ENCODE peak calls at places on chromosome X, in six cellular contexts. V is activated CD4-positive, alpha-beta T cell treated with anti-CD3 and anti-CD28 coated beads, Interleukin-2, amount 50 U/mL, for 1 hour; I is lower lobe of right lung; R is H9; L is left cardiac atrium; T is ovary. C is an unnamed sample.

GRCh38 chrX:130741151-130741550 is 161.9 kb downstream of the ENOX2 start:
- DNase-seq in V (no peak), I (no peak), R (no peak), L (no peak), T (no peak), C (no peak)

GRCh38 chrX:118595501-118596042 is 100.0 kb downstream of the DOCK11 start:
- DNase-seq in V (no peak), I (no peak), R (no peak), L (no peak), T (no peak), C (no peak)

GRCh38 chrX:45806410-45807121 is 605.9 kb upstream of the DIPK2B start:
- DNase-seq in V (peak; percentile 16), I (no peak), R (no peak), L (no peak), T (no peak), C (peak; percentile 83)

GRCh38 chrX:70033348-70033747 is 16.4 kb downstream of the AWAT2 start:
- DNase-seq in V (peak; percentile 11), I (no peak), R (peak; percentile 73), L (no peak), T (no peak), C (no peak)

GRCh38 chrX:18873189-18873791 is 110.6 kb downstream of the PHKA2 start:
- DNase-seq in V (no peak), I (no peak), R (no peak), L (peak; percentile 58), T (no peak), C (no peak)

GRCh38 chrX:24149346-24150050 is at the start of gene ZFX:
- DNase-seq in V (peak; percentile 49), I (peak; percentile 79), R (peak; percentile 58), L (peak; percentile 77), T (peak; percentile 71), C (peak; percentile 80)

GRCh38 chrX:124504106-124504983 is 158.0 kb downstream of the SH2D1A start:
- DNase-seq in V (no peak), I (no peak), R (no peak), L (no peak), T (no peak), C (peak; percentile 25)

GRCh38 chrX:140918398-140919043 is 83.9 kb upstream of the SPANXB1 start:
- DNase-seq in V (no peak), I (no peak), R (peak; percentile 71), L (no peak), T (no peak), C (peak; percentile 78)

GRCh38 chrX:110341189-110342035 is 17.2 kb upstream of the RTL9 start:
- DNase-seq in V (no peak), I (no peak), R (no peak), L (no peak), T (no peak), C (no peak)

GRCh38 chrX:34365482-34365881 is 233.4 kb upstream of the FAM47A start:
- DNase-seq in V (no peak), I (no peak), R (no peak), L (no peak), T (no peak), C (no peak)

GRCh38 chrX:154809939-154810665 is 4.8 kb upstream of the MPP1 start:
- DNase-seq in V (no peak), I (no peak), R (no peak), L (no peak), T (no peak), C (no peak)

GRCh38 chrX:153868576-153869472 is 17.1 kb downstream of the L1CAM start:
- DNase-seq in V (no peak), I (no peak), R (no peak), L (no peak), T (no peak), C (no peak)

GRCh38 chrX:136910565-136911040 is 30.1 kb upstream of the RBMX start:
- DNase-seq in V (no peak), I (no peak), R (no peak), L (no peak), T (no peak), C (no peak)

GRCh38 chrX:109619816-109620215 is 5.2 kb downstream of the KCNE5 start:
- DNase-seq in V (no peak), I (no peak), R (no peak), L (no peak), T (no peak), C (no peak)

GRCh38 chrX:68915778-68916177 is 87.0 kb downstream of the EFNB1 start:
- DNase-seq in V (no peak), I (no peak), R (no peak), L (no peak), T (no peak), C (no peak)

GRCh38 chrX:119852410-119853353 is at the start of gene UPF3B:
- DNase-seq in V (peak; percentile 91), I (peak; percentile 97), R (peak; percentile 98), L (peak; percentile 96), T (peak; percentile 96), C (peak; percentile 93)

GRCh38 chrX:70508296-70508911 is 63.8 kb downstream of the DLG3 start:
- DNase-seq in V (no peak), I (no peak), R (peak; percentile 33), L (no peak), T (no peak), C (no peak)

C was measured in CD4-positive, alpha-beta memory T cell.